ENCODE peak calls at places on chromosomes 16 and 17, in six cellular contexts. L is thyroid gland, X is nephron progenitor cell, M is amniotic stem cell, Q is left colon, Y is esophagus squamous epithelium. O is an unnamed sample.

GRCh38 chr16:82987767-82988166 is 361.0 kb downstream of the CDH13 start:
- DNase-seq in Q (no peak), M (no peak), Y (no peak), L (no peak), X (no peak), O (no peak)

GRCh38 chr17:3693829-3694231 is 2.1 kb downstream of the P2RX5 start:
- DNase-seq in Q (no peak), Y (no peak), M (no peak), L (no peak), X (no peak), O (no peak)

GRCh38 chr16:13558752-13559151 is 361.2 kb upstream of the ERCC4 start:
- DNase-seq in X (no peak), Y (no peak), L (no peak), M (no peak), Q (no peak), O (no peak)

GRCh38 chr16:87621976-87622713 is 19.8 kb downstream of the JPH3 start:
- DNase-seq in M (no peak), L (no peak), Y (no peak), X (no peak), Q (no peak), O (no peak)

GRCh38 chr16:85090166-85090565 is 22.1 kb downstream of the CIBAR2 start:
- DNase-seq in M (no peak), Y (no peak), L (peak; percentile 67), Q (no peak), X (no peak), O (no peak)

GRCh38 chr16:67883872-67884261 is 818 bp upstream of the NRN1L start:
- DNase-seq in X (peak; percentile 79), M (no peak), Q (peak; percentile 79), L (peak; percentile 73), Y (no peak), O (peak; percentile 64)

GRCh38 chr17:6555331-6556120 is 829 bp downstream of the PITPNM3 start:
- DNase-seq in L (peak; percentile 45), X (peak; percentile 55), Y (no peak), M (no peak), Q (peak; percentile 74), O (peak; percentile 73)

GRCh38 chr16:47848481-47849109 is 307.2 kb downstream of the ABCC12 start:
- DNase-seq in Q (no peak), L (no peak), Y (no peak), M (no peak), X (no peak), O (no peak)

GRCh38 chr16:67641779-67642708 is 2.9 kb upstream of the CARMIL2 start:
- DNase-seq in M (no peak), L (peak; percentile 95), Y (no peak), Q (no peak), X (no peak), O (no peak)

GRCh38 chr17:29645516-29646051 is 22.9 kb upstream of the CORO6 start:
- DNase-seq in Q (no peak), X (no peak), L (peak; percentile 64), M (no peak), Y (no peak), O (peak; percentile 35)

GRCh38 chr16:12096162-12096781 is 119.7 kb downstream of the SNX29 start:
- DNase-seq in M (no peak), Q (no peak), X (no peak), Y (no peak), L (no peak), O (no peak)

GRCh38 chr17:80109066-80109618 is 7.8 kb downstream of the GAA start:
- DNase-seq in Q (no peak), M (no peak), L (peak; percentile 1), X (no peak), Y (no peak), O (no peak)

GRCh38 chr16:85750827-85751641 is at the start of gene C16orf74:
- DNase-seq in M (no peak), X (peak; percentile 70), L (peak; percentile 56), Y (no peak), Q (peak; percentile 63), O (peak; percentile 64)

GRCh38 chr16:68128577-68129305 is 43.6 kb downstream of the NFATC3 start:
- DNase-seq in L (peak; percentile 75), X (no peak), Y (no peak), M (no peak), Q (no peak), O (no peak)

GRCh38 chr16:424623-425081 is 797 bp upstream of the RAB11FIP3 start:
- DNase-seq in X (peak; percentile 22), Y (no peak), M (no peak), Q (peak; percentile 60), L (peak; percentile 33), O (peak; percentile 41)

GRCh38 chr16:21277927-21278706 is at the start of gene CRYM:
- DNase-seq in X (peak; percentile 79), Y (no peak), L (peak; percentile 50), Q (peak; percentile 88), M (no peak), O (peak; percentile 83)